ENCODE peak calls at places on chromosomes 4 and X, in ten cellular contexts. B is stimulated activated CD8-positive, alpha-beta memory T cell treated with anti-CD3 and anti-CD28 coated beads, Interleukin-15, amount 100 ng/mL, for 1 hour; H is RWPE1; X is NAMALWA; S is T-helper 2 cell; I is activated T-helper 1 cell treated with anti-CD3 and anti-CD28 coated beads, Interleukin-2, amount 50 U/mL, for 16 hours; R is left lung; N is lower leg skin; V is BJ; T is T-helper 1 cell. F is an unnamed sample.

GRCh38 chr4:96874657-96875056 is 1034.8 kb downstream of the PDHA2 start:
- DNase-seq in T (no peak), H (no peak), X (no peak), B (no peak), V (no peak), R (no peak), S (no peak), I (no peak), N (no peak), F (no peak)

GRCh38 chr4:130028552-130028951 is 932.6 kb downstream of the C4orf33 start:
- DNase-seq in R (no peak), B (no peak), V (no peak), N (no peak), T (no peak), X (peak; percentile 52), I (no peak), S (no peak), H (no peak), F (no peak)

GRCh38 chr4:164139291-164139690 is 614.6 kb upstream of the SMIM31 start:
- DNase-seq in S (no peak), B (no peak), T (no peak), I (no peak), H (no peak), R (no peak), V (no peak), N (no peak), X (no peak), F (no peak)

GRCh38 chr4:183391204-183391603 is 53.2 kb upstream of the CDKN2AIP start:
- DNase-seq in I (no peak), B (no peak), R (no peak), N (no peak), X (no peak), H (no peak), V (no peak), T (no peak), S (no peak), F (peak; percentile 23)

GRCh38 chrX:109487640-109488039 is 5.8 kb upstream of the GUCY2F start:
- DNase-seq in I (no peak), N (no peak), H (no peak), X (peak; percentile 76), V (no peak), S (no peak), B (no peak), R (no peak), T (no peak), F (no peak)

GRCh38 chrX:114717921-114718320 is 134.0 kb downstream of the HTR2C start:
- DNase-seq in N (no peak), T (no peak), V (no peak), H (no peak), R (no peak), I (no peak), B (no peak), S (no peak), X (peak; percentile 19), F (peak; percentile 21)

GRCh38 chr4:177442623-177443155 is 452 bp upstream of the AGA start:
- DNase-seq in R (no peak), S (peak; percentile 62), I (no peak), N (no peak), X (peak; percentile 59), B (no peak), H (no peak), V (no peak), T (no peak), F (peak; percentile 1)

GRCh38 chr4:113784497-113785254 is 23.1 kb upstream of the CAMK2D start:
- DNase-seq in N (no peak), I (no peak), T (no peak), V (peak; percentile 85), X (no peak), S (no peak), B (no peak), H (peak; percentile 64), R (no peak), F (peak; percentile 80)

GRCh38 chr4:184238072-184238743 is 20.5 kb upstream of the ENPP6 start:
- DNase-seq in V (no peak), X (no peak), I (no peak), H (no peak), T (no peak), N (no peak), S (no peak), R (no peak), B (no peak), F (no peak)

GRCh38 chr4:186957952-186958555 is 234.4 kb upstream of the FAT1 start:
- DNase-seq in R (no peak), V (no peak), S (no peak), H (no peak), X (no peak), N (no peak), I (no peak), B (no peak), T (no peak), F (no peak)

F was measured in A673.